ENCODE peak calls at places on chromosome 2, in ten cellular contexts. Q, U, C, M, B, G, F, Z, S and W are unnamed samples.

GRCh38 chr2:65164379-65165023 is 34.6 kb upstream of the RAB1A start:
- DNase-seq in B (no peak), U (no peak), Z (no peak), G (peak), C (no peak), S (no peak), M (no peak), F (no peak), Q (no peak), W (no peak)

GRCh38 chr2:21427606-21428005 is 303.8 kb downstream of the TDRD15 start:
- DNase-seq in Q (no peak), C (no peak), U (no peak), M (no peak), B (no peak), G (no peak), S (no peak), Z (no peak), F (no peak), W (no peak)

GRCh38 chr2:53593891-53594585 is 173.6 kb upstream of the CHAC2 start:
- DNase-seq in S (no peak), M (no peak), U (no peak), Q (no peak), C (no peak), G (no peak), Z (no peak), B (peak), F (no peak), W (no peak)

GRCh38 chr2:232900811-232901701 is 31.0 kb downstream of the SNORC start:
- DNase-seq in F (no peak), M (no peak), B (no peak), U (peak), S (no peak), G (no peak), C (no peak), Z (no peak), Q (no peak), W (no peak)

GRCh38 chr2:115162454-115163293 is 720.2 kb downstream of the DPP10 start:
- DNase-seq in Q (no peak), S (no peak), Z (no peak), M (no peak), C (no peak), F (peak), B (no peak), G (no peak), U (peak), W (no peak)

GRCh38 chr2:229445013-229445412 is 173.9 kb upstream of the PID1 start:
- DNase-seq in F (peak), Z (no peak), B (peak), S (peak), C (no peak), U (no peak), M (peak), Q (no peak), G (no peak), W (peak)

GRCh38 chr2:218722876-218723477 is 12.3 kb downstream of the TTLL4 start:
- DNase-seq in M (no peak), F (no peak), S (no peak), Q (no peak), U (no peak), G (no peak), Z (no peak), B (no peak), C (no peak), W (no peak)

GRCh38 chr2:121649652-121650553 is 641 bp upstream of the CLASP1 start:
- DNase-seq in B (peak), G (peak), S (peak), Z (peak), C (peak), F (peak), U (peak), Q (peak), M (peak), W (peak)

GRCh38 chr2:235494716-235495372 is 1.0 kb downstream of the AGAP1 start:
- DNase-seq in Z (no peak), S (peak), C (no peak), B (peak), F (peak), G (no peak), U (peak), Q (no peak), M (peak), W (no peak)

GRCh38 chr2:239832101-239832994 is 192.8 kb downstream of the NDUFA10 start:
- DNase-seq in S (no peak), U (no peak), C (no peak), G (no peak), Q (no peak), F (no peak), M (no peak), B (no peak), Z (no peak), W (no peak)

GRCh38 chr2:52335727-52336126 is 1303.8 kb upstream of the NRXN1 start:
- DNase-seq in B (no peak), M (no peak), U (no peak), S (no peak), G (no peak), Z (no peak), C (no peak), Q (no peak), F (no peak), W (no peak)

GRCh38 chr2:151491496-151491895 is 81.8 kb downstream of the RIF1 start:
- DNase-seq in Z (no peak), F (no peak), C (no peak), U (no peak), G (no peak), M (no peak), B (no peak), Q (no peak), S (no peak), W (no peak)

GRCh38 chr2:70523672-70523995 is 30.0 kb downstream of the TGFA start:
- DNase-seq in Q (no peak), Z (no peak), S (no peak), F (no peak), G (no peak), B (no peak), U (no peak), M (no peak), C (no peak), W (no peak)

GRCh38 chr2:37343537-37344434 is 644 bp upstream of the QPCT start:
- DNase-seq in S (peak), C (no peak), Z (peak), M (no peak), F (no peak), Q (no peak), B (peak), U (no peak), G (no peak), W (no peak)

GRCh38 chr2:231991664-231992063 is 30.2 kb downstream of the DIS3L2 start:
- DNase-seq in U (no peak), M (no peak), C (no peak), Q (no peak), F (no peak), Z (no peak), B (no peak), G (no peak), S (no peak), W (no peak)

GRCh38 chr2:114729025-114729424 is 286.6 kb downstream of the DPP10 start:
- DNase-seq in C (no peak), F (no peak), M (no peak), G (peak), S (no peak), Q (no peak), Z (peak), U (no peak), B (no peak), W (no peak)

GRCh38 chr2:127197475-127198385 is 22.4 kb downstream of the CYP27C1 start:
- DNase-seq in S (peak), B (peak), Z (peak), M (peak), Q (peak), F (no peak), G (peak), C (peak), U (peak), W (no peak)

GRCh38 chr2:215918901-215919585 is 94.3 kb downstream of the MREG start:
- DNase-seq in Z (no peak), S (no peak), B (no peak), M (no peak), G (peak), U (no peak), F (no peak), C (no peak), Q (no peak), W (no peak)

GRCh38 chr2:236637691-236638569 is 68.3 kb downstream of the ACKR3 start:
- DNase-seq in Q (no peak), C (no peak), S (no peak), U (no peak), G (no peak), F (no peak), Z (no peak), M (peak), B (no peak), W (no peak)